ENCODE peak calls at places on chromosomes 13 and 19, in ten cellular contexts. R, S, F, I, M, Q, Z, L, W and D are unnamed samples.

GRCh38 chr13:80945328-80945727 is 604.4 kb upstream of the SPRY2 start:
- DNase-seq in R (no peak), Z (no peak), M (no peak), F (peak), Q (no peak), L (no peak), S (no peak), W (no peak), I (no peak), D (peak)

GRCh38 chr19:543912-544608 is at the start of gene GZMM:
- DNase-seq in W (no peak), I (no peak), M (peak), L (no peak), S (no peak), F (no peak), Q (no peak), R (no peak), Z (no peak), D (peak)

GRCh38 chr19:50718255-50719118 is 1.1 kb downstream of the SHANK1 start:
- DNase-seq in M (no peak), F (peak), I (no peak), Q (no peak), Z (no peak), S (no peak), R (no peak), W (no peak), L (peak), D (no peak)

GRCh38 chr19:46634045-46634655 is 1.9 kb downstream of the GNG8 start:
- DNase-seq in Q (peak), Z (no peak), R (no peak), M (peak), I (peak), L (peak), S (peak), F (peak), W (peak), D (peak)

GRCh38 chr19:49442354-49442753 is 1.0 kb upstream of the SLC17A7 start:
- DNase-seq in S (no peak), F (no peak), L (peak), W (no peak), M (no peak), Z (no peak), Q (no peak), I (peak), R (no peak), D (peak)

GRCh38 chr19:30446844-30447243 is 74.7 kb downstream of the ZNF536 start:
- DNase-seq in F (no peak), L (no peak), R (no peak), S (no peak), M (no peak), Q (no peak), I (no peak), Z (no peak), W (no peak), D (no peak)

GRCh38 chr13:64538711-64539110 is 2691.4 kb downstream of the PCDH9 start:
- DNase-seq in Q (no peak), R (peak), Z (no peak), S (no peak), W (no peak), F (no peak), M (no peak), I (no peak), L (peak), D (no peak)

GRCh38 chr13:48405865-48406264 is 7.0 kb downstream of the LPAR6 start:
- DNase-seq in W (no peak), I (no peak), L (no peak), R (no peak), Z (no peak), Q (no peak), S (no peak), F (no peak), M (no peak), D (no peak)

GRCh38 chr19:15330801-15331418 is 1.4 kb downstream of the BRD4 start:
- DNase-seq in W (no peak), Q (no peak), L (peak), R (no peak), M (no peak), F (no peak), Z (no peak), I (no peak), S (no peak), D (no peak)

GRCh38 chr19:5696196-5697021 is 6.3 kb downstream of the RPL36 start:
- DNase-seq in L (no peak), Z (no peak), Q (no peak), R (no peak), F (no peak), I (no peak), W (no peak), M (no peak), S (no peak), D (no peak)

GRCh38 chr19:32870154-32870573 is 597 bp upstream of the SLC7A9 start:
- DNase-seq in L (no peak), S (peak), F (peak), W (no peak), M (no peak), I (no peak), R (no peak), Q (no peak), Z (no peak), D (no peak)

GRCh38 chr13:83453300-83453699 is 429.0 kb downstream of the SLITRK1 start:
- DNase-seq in M (no peak), L (no peak), F (no peak), Q (no peak), Z (no peak), S (no peak), W (no peak), R (no peak), I (no peak), D (no peak)

GRCh38 chr19:42076375-42076944 is 494 bp downstream of the ZNF574 start:
- DNase-seq in F (no peak), M (no peak), Z (no peak), L (no peak), W (no peak), I (peak), S (no peak), R (no peak), Q (no peak), D (peak)